ENCODE peak calls at places on chromosomes 12 and 14, in five cellular contexts. J is SW 1271, D is retina, S is NCI-H1417, V is WTC11. B is an unnamed sample.

GRCh38 chr12:31369712-31370521 is 44.0 kb upstream of the SINHCAF start:
- DNase-seq in J (no peak), D (peak), S (no peak), V (peak), B (peak)

GRCh38 chr14:80536456-80536855 is 325.2 kb upstream of the DIO2 start:
- DNase-seq in J (no peak), D (no peak), S (no peak), V (no peak), B (no peak)

GRCh38 chr14:48125654-48126053 is 450.2 kb upstream of the MDGA2 start:
- DNase-seq in J (no peak), D (no peak), S (no peak), V (no peak), B (no peak)

GRCh38 chr12:11954181-11954580 is 116.6 kb upstream of the BCL2L14 start:
- DNase-seq in J (no peak), D (no peak), S (no peak), V (no peak), B (no peak)

GRCh38 chr14:52706286-52706685 is 714 bp upstream of the PSMC6 start:
- DNase-seq in J (no peak), D (no peak), S (peak), V (no peak), B (no peak)

GRCh38 chr12:77133566-77133965 is 68.2 kb upstream of the E2F7 start:
- DNase-seq in J (no peak), D (peak), S (no peak), V (peak), B (peak)

GRCh38 chr12:123860369-123860768 is 98.3 kb downstream of the DNAH10 start:
- DNase-seq in J (no peak), D (no peak), S (no peak), V (no peak), B (no peak)

GRCh38 chr12:71972441-71973074 is 33.9 kb downstream of the TPH2 start:
- DNase-seq in J (no peak), D (no peak), S (peak), V (no peak), B (no peak)

GRCh38 chr14:31190220-31190605 is 17.4 kb downstream of the HECTD1 start:
- DNase-seq in J (no peak), D (no peak), S (no peak), V (no peak), B (no peak)

GRCh38 chr14:63421226-63421625 is 102.5 kb upstream of the GPHB5 start:
- DNase-seq in J (no peak), D (no peak), S (no peak), V (no peak), B (no peak)

GRCh38 chr14:34035177-34035933 is 84.5 kb upstream of the EGLN3 start:
- DNase-seq in J (no peak), D (no peak), S (no peak), V (no peak), B (no peak)

GRCh38 chr12:38783304-38783703 is 122.1 kb downstream of the CPNE8 start:
- DNase-seq in J (no peak), D (no peak), S (no peak), V (no peak), B (no peak)

GRCh38 chr14:100825691-100826331 is at the start of gene MEG3:
- DNase-seq in J (no peak), D (peak), S (no peak), V (no peak), B (peak)

GRCh38 chr12:48862691-48863090 is 3.0 kb downstream of the RND1 start:
- DNase-seq in J (no peak), D (no peak), S (no peak), V (no peak), B (no peak)

GRCh38 chr12:2347137-2347843 is 294.5 kb downstream of the CACNA1C start:
- DNase-seq in J (no peak), D (no peak), S (no peak), V (no peak), B (no peak)

GRCh38 chr12:56716933-56717880 is 7.9 kb downstream of the NACA start:
- DNase-seq in J (no peak), D (no peak), S (no peak), V (no peak), B (no peak)

B was measured in AG20443.